ENCODE peak calls at places on chromosomes 6 and 20, in six cellular contexts. J, O, H, B, M and N are unnamed samples.

GRCh38 chr6:124962617-124963415 is 579 bp downstream of the RNF217 start:
- DNase-seq in H (peak; percentile 40), M (no peak), O (peak; percentile 32), J (peak; percentile 71), B (no peak), N (no peak)

GRCh38 chr20:61929971-61930666 is 135.6 kb downstream of the TAF4 start:
- DNase-seq in M (peak; percentile 60), B (no peak), J (no peak), H (no peak), O (no peak), N (no peak)

GRCh38 chr20:49534314-49534713 is 33.6 kb downstream of the PTGIS start:
- DNase-seq in J (no peak), H (peak; percentile 55), O (peak; percentile 65), B (peak; percentile 87), M (no peak), N (peak; percentile 23)

GRCh38 chr6:52904562-52905279 is 4.8 kb downstream of the GSTA3 start:
- DNase-seq in J (no peak), O (no peak), B (peak; percentile 56), M (no peak), H (no peak), N (no peak)

GRCh38 chr6:37776546-37776945 is 43.0 kb upstream of the ZFAND3 start:
- DNase-seq in B (no peak), O (no peak), J (no peak), M (no peak), H (no peak), N (no peak)

GRCh38 chr6:14743465-14744211 is 502.2 kb upstream of the JARID2 start:
- DNase-seq in O (no peak), H (peak; percentile 66), B (no peak), J (peak; percentile 35), M (peak; percentile 87), N (peak; percentile 13)

GRCh38 chr6:24796616-24797290 is 2.0 kb downstream of the ARMH2 start:
- DNase-seq in H (no peak), B (no peak), O (no peak), J (no peak), M (no peak), N (no peak)

GRCh38 chr20:3222635-3223600 is 13.6 kb downstream of the ITPA start:
- DNase-seq in B (no peak), J (peak; percentile 85), M (no peak), O (no peak), H (no peak), N (no peak)

GRCh38 chr6:15527838-15528617 is 134.8 kb downstream of the DTNBP1 start:
- DNase-seq in B (no peak), O (no peak), J (no peak), H (no peak), M (no peak), N (no peak)

GRCh38 chr6:164152611-164153010 is 738.1 kb downstream of the QKI start:
- DNase-seq in M (no peak), B (no peak), O (no peak), H (no peak), J (no peak), N (no peak)

GRCh38 chr20:32830437-32830836 is 10.7 kb downstream of the MAPRE1 start:
- DNase-seq in B (no peak), H (no peak), O (no peak), M (no peak), J (no peak), N (no peak)

GRCh38 chr20:50679753-50680105 is 11.6 kb downstream of the RIPOR3 start:
- DNase-seq in H (no peak), O (no peak), M (no peak), J (peak; percentile 29), B (no peak), N (no peak)

GRCh38 chr6:78910611-78911134 is 43.3 kb downstream of the IRAK1BP1 start:
- DNase-seq in J (peak; percentile 25), H (no peak), B (no peak), O (no peak), M (no peak), N (no peak)

GRCh38 chr20:53824779-53825178 is 231.1 kb upstream of the ZNF217 start:
- DNase-seq in O (no peak), J (no peak), M (no peak), H (no peak), B (no peak), N (no peak)

GRCh38 chr6:5941188-5941587 is 65.5 kb downstream of the NRN1 start:
- DNase-seq in J (no peak), M (no peak), H (no peak), B (no peak), O (no peak), N (no peak)

GRCh38 chr20:23143098-23143497 is 57.0 kb upstream of the CD93 start:
- DNase-seq in J (peak; percentile 40), O (peak; percentile 59), M (peak; percentile 79), B (no peak), H (peak; percentile 54), N (no peak)

GRCh38 chr20:49821850-49822249 is 9.2 kb downstream of the SLC9A8 start:
- DNase-seq in B (no peak), O (no peak), J (no peak), H (no peak), M (no peak), N (no peak)

GRCh38 chr20:56518126-56518525 is 6.4 kb upstream of the FAM209A start:
- DNase-seq in O (no peak), H (no peak), M (peak; percentile 74), J (no peak), B (no peak), N (no peak)

GRCh38 chr6:150352321-150353296 is 16.2 kb upstream of the IYD start:
- DNase-seq in B (no peak), O (no peak), M (no peak), H (no peak), J (no peak), N (no peak)

GRCh38 chr20:12640255-12640654 is 368.5 kb upstream of the SPTLC3 start:
- DNase-seq in J (peak; percentile 58), O (no peak), B (no peak), M (no peak), H (no peak), N (no peak)

GRCh38 chr20:48682529-48683385 is 145.0 kb downstream of the PREX1 start:
- DNase-seq in H (peak; percentile 97), M (peak; percentile 87), O (peak; percentile 71), J (peak; percentile 87), B (no peak), N (no peak)

GRCh38 chr6:103983860-103984259 is 875.9 kb downstream of the HACE1 start:
- DNase-seq in B (no peak), O (no peak), M (no peak), J (no peak), H (no peak), N (no peak)

GRCh38 chr6:111210074-111210729 is 122.9 kb downstream of the SLC16A10 start:
- DNase-seq in M (no peak), H (no peak), O (no peak), B (peak; percentile 83), J (no peak), N (no peak)

GRCh38 chr6:68211242-68211795 is 423.8 kb upstream of the ADGRB3 start:
- DNase-seq in J (no peak), O (no peak), B (no peak), M (no peak), H (no peak), N (no peak)
- H3K9me3 ChIP-seq in J (no peaks in the 10 kb centered on the region), O (no peaks in the 10 kb centered on the region), B (no peaks in the 10 kb centered on the region), M (no peaks in the 10 kb centered on the region), H (peaks cover 16% of the 10 kb centered on the region), N (no peaks in the 10 kb centered on the region)

DNA sequence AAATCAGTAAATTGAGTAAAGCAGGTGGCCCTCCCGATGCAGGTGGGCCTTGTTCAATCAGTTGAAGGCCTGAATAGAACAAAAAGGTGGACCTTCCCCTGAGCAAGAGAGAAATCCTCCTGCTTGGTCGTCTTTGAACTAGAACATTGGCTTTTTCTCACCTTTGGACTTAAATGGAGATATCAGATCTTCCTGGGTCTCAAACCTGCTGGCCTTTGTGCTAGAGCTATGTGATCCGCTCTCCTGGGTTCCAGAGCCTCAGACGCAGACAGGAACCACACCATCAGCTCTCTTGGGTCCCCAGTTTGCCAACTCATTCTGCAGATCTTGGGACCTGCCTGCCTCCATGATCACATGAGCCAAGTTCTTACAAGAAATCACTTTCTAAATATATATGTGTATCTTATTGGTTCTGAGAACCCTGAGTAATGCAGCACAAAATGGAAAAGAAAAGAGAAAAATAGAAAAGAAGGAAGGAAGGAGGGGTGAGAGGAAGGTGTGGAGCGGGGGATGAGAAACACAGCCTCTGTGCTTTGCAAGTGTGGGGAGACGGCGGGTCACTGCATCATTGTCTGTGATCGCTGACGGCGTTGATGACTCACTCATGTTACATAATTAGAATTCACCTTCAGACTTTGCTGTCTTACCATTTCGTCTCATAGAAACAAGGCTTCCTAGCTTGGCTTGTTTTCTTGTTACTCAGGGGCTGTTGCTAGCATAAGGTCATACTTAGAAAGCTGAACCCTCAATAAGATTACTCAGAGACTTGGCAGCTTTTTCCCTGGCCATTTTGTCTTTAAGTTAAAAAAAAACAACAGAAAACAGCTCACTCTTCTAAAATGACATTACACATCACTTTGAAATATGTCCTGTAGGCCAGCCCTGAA is 85.7 kb upstream of the NEDD9 start:
- DNase-seq in O (peak; percentile 87), J (peak; percentile 35), M (no peak), H (peak; percentile 64), B (no peak), N (peak; percentile 70)
- H3K9me3 ChIP-seq in O (no peaks in the 10 kb centered on the region), J (no peaks in the 10 kb centered on the region), M (no peaks in the 10 kb centered on the region), H (no peaks in the 10 kb centered on the region), B (no peaks in the 10 kb centered on the region), N (no peaks in the 10 kb centered on the region)

DNA sequence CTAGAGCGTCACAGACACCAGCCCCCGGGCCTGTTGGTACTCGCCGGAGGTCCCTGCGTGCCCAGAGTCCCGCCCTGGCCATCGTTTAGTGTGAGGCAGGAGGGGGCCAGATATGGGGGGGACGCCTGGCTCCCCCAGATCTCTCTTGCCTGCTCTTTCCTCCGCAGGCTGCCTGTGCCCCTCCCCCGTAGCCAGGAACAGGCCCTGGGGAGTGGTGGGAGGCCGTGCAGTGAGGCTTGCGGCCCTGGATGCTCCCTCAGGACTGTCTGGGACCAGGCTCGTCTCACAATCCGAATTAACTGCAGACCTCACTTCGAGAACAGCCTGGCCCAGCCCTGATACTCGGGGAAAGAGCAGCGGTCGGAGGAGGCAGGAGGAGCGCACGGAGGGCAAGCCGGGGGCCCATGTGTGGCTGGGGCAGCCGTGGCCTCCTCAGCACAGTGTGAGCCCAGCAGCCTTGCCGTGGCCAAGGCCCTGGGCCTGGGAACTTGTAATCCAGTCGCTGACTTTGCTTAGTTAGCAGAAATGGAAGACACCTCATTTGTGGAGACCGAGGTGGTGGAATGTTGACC is 28.7 kb downstream of the FRMD1 start:
- DNase-seq in H (no peak), J (peak; percentile 11), B (no peak), M (no peak), O (no peak), N (no peak)
- H3K9me3 ChIP-seq in H (no peaks in the 10 kb centered on the region), J (no peaks in the 10 kb centered on the region), B (no peaks in the 10 kb centered on the region), M (no peaks in the 10 kb centered on the region), O (no peaks in the 10 kb centered on the region), N (no peaks in the 10 kb centered on the region)

DNA sequence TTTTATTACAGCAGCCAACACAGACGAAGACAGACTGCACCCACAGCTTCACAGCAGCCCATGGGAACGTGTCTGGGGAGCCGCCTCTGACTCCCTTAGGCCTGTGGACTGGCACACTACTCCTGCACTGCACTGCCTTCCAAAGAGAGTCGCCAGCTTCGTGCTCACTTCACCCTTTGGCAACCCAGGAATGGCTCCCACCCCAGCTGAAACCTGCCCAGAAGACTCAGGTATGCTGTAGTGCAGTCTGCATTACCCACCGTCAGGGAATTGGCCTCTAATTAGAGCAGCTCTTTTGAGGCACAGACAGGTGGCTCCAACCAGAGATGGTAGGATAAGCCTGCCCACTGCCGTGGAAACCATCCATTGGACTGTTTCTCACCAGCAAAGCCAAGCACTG is 39.9 kb upstream of the FRMD1 start:
- DNase-seq in B (no peak), J (no peak), H (no peak), O (peak; percentile 3), M (peak; percentile 66), N (no peak)
- H3K9me3 ChIP-seq in B (no peaks in the 10 kb centered on the region), J (no peaks in the 10 kb centered on the region), H (no peaks in the 10 kb centered on the region), O (no peaks in the 10 kb centered on the region), M (no peaks in the 10 kb centered on the region), N (no peaks in the 10 kb centered on the region)